ENCODE peak calls at places on chromosome 6, in five cellular contexts. T, V, P, U and Y are unnamed samples.

GRCh38 chr6:116389357-116389756 is 18.6 kb downstream of the DSE start:
- DNase-seq in V (no peak), P (no peak), U (no peak), T (no peak), Y (no peak)

GRCh38 chr6:72657798-72658197 is 35.9 kb downstream of the KCNQ5 start:
- DNase-seq in U (peak; percentile 47), T (no peak), P (no peak), V (no peak), Y (no peak)

GRCh38 chr6:133951881-133952814 is 876 bp upstream of the TBPL1 start:
- DNase-seq in V (peak; percentile 73), T (peak; percentile 66), U (peak; percentile 80), P (peak; percentile 61), Y (no peak)

GRCh38 chr6:170306324-170307079 is at the start of gene FAM120B:
- DNase-seq in T (peak; percentile 95), P (peak; percentile 95), V (peak; percentile 92), U (peak; percentile 93), Y (peak; percentile 85)

GRCh38 chr6:33785766-33786165 is 3.2 kb downstream of the LEMD2 start:
- DNase-seq in U (peak; percentile 50), T (no peak), V (no peak), P (no peak), Y (no peak)

GRCh38 chr6:130680118-130680517 is 147.1 kb upstream of the SMLR1 start:
- DNase-seq in U (peak; percentile 19), P (no peak), T (no peak), V (peak; percentile 82), Y (no peak)

GRCh38 chr6:134351615-134352474 is 33.9 kb upstream of the SGK1 start:
- DNase-seq in U (peak; percentile 33), V (no peak), P (no peak), T (no peak), Y (no peak)

GRCh38 chr6:100493206-100493888 is 28.6 kb upstream of the SIM1 start:
- DNase-seq in V (peak; percentile 63), P (no peak), U (no peak), T (no peak), Y (no peak)

GRCh38 chr6:92688328-92688727 is 731.0 kb downstream of the EPHA7 start:
- DNase-seq in U (no peak), T (no peak), P (no peak), V (no peak), Y (no peak)

GRCh38 chr6:127690092-127690491 is 113.1 kb downstream of the C6orf58 start:
- DNase-seq in T (no peak), U (peak; percentile 28), V (peak; percentile 18), P (no peak), Y (no peak)

GRCh38 chr6:145261758-145262157 is 473.6 kb downstream of the EPM2A start:
- DNase-seq in T (no peak), P (no peak), V (no peak), U (no peak), Y (no peak)

GRCh38 chr6:4313044-4313686 is 177.8 kb upstream of the ECI2 start:
- DNase-seq in P (no peak), V (peak; percentile 82), T (no peak), U (peak; percentile 92), Y (no peak)

GRCh38 chr6:15947436-15947835 is 181.4 kb upstream of the MYLIP start:
- DNase-seq in V (no peak), U (no peak), P (no peak), T (no peak), Y (no peak)

GRCh38 chr6:24558516-24558915 is 63.7 kb downstream of the ALDH5A1 start:
- DNase-seq in V (no peak), U (no peak), T (no peak), P (no peak), Y (no peak)

GRCh38 chr6:118787746-118788419 is 106.1 kb upstream of the ASF1A start:
- DNase-seq in T (no peak), U (no peak), P (no peak), V (no peak), Y (no peak)

GRCh38 chr6:155493694-155494143 is 38.1 kb upstream of the NOX3 start:
- DNase-seq in U (peak; percentile 100), V (peak; percentile 95), T (no peak), P (no peak), Y (peak; percentile 16)

GRCh38 chr6:130997061-130997753 is 65.8 kb downstream of the EPB41L2 start:
- DNase-seq in V (no peak), P (no peak), U (peak; percentile 56), T (no peak), Y (no peak)

GRCh38 chr6:151683381-151683780 is 124.1 kb upstream of the ESR1 start:
- DNase-seq in V (no peak), U (no peak), T (no peak), P (no peak), Y (no peak)

GRCh38 chr6:143514996-143515760 is 3.7 kb upstream of the FUCA2 start:
- DNase-seq in U (no peak), V (no peak), P (no peak), T (no peak), Y (no peak)

GRCh38 chr6:121443953-121444590 is 8.6 kb downstream of the GJA1 start:
- DNase-seq in V (no peak), U (no peak), P (no peak), T (no peak), Y (no peak)

GRCh38 chr6:153146413-153146812 is 15.3 kb upstream of the RGS17 start:
- DNase-seq in U (no peak), P (no peak), V (no peak), T (no peak), Y (no peak)

GRCh38 chr6:144394209-144394608 is 109.1 kb downstream of the UTRN start:
- DNase-seq in V (no peak), T (no peak), P (no peak), U (no peak), Y (no peak)

GRCh38 chr6:107822154-107823046 is 1.7 kb downstream of the SCML4 start:
- DNase-seq in U (no peak), P (no peak), T (no peak), V (no peak), Y (no peak)

GRCh38 chr6:143579703-143580102 is 68.2 kb upstream of the FUCA2 start:
- DNase-seq in T (no peak), P (no peak), V (peak; percentile 64), U (peak; percentile 95), Y (no peak)

GRCh38 chr6:142378138-142378875 is 76.5 kb downstream of the ADGRG6 start:
- DNase-seq in T (no peak), P (peak; percentile 15), U (peak; percentile 89), V (peak; percentile 29), Y (no peak)

GRCh38 chr6:15551798-15552197 is 111.0 kb downstream of the DTNBP1 start:
- DNase-seq in T (no peak), P (peak; percentile 68), V (no peak), U (peak; percentile 13), Y (no peak)

GRCh38 chr6:52161689-52162438 is 24.3 kb upstream of the IL17A start:
- DNase-seq in V (no peak), P (no peak), U (no peak), T (no peak), Y (no peak)

GRCh38 chr6:69945192-69945591 is 78.8 kb downstream of the COL19A1 start:
- DNase-seq in V (no peak), T (no peak), P (no peak), U (no peak), Y (no peak)

GRCh38 chr6:22153384-22154158 is 143.3 kb downstream of the PRL start:
- DNase-seq in T (no peak), P (no peak), U (peak; percentile 27), V (no peak), Y (no peak)

GRCh38 chr6:16821834-16822264 is 60.6 kb upstream of the ATXN1 start:
- DNase-seq in T (no peak), U (no peak), V (no peak), P (no peak), Y (no peak)

GRCh38 chr6:4896401-4896800 is 107.4 kb downstream of the RPP40 start:
- DNase-seq in P (no peak), V (no peak), T (no peak), U (no peak), Y (no peak)

GRCh38 chr6:8930009-8930408 is 494.7 kb upstream of the SLC35B3 start:
- DNase-seq in U (no peak), V (no peak), T (no peak), P (no peak), Y (no peak)

GRCh38 chr6:90982051-90982450 is 395.2 kb upstream of the MAP3K7 start:
- DNase-seq in U (no peak), V (no peak), P (no peak), T (no peak), Y (no peak)
- TF ChIP-seq CTCF in U (no peak), V (no peak), P (no peak), T (no peak), Y (no peak)

DNA sequence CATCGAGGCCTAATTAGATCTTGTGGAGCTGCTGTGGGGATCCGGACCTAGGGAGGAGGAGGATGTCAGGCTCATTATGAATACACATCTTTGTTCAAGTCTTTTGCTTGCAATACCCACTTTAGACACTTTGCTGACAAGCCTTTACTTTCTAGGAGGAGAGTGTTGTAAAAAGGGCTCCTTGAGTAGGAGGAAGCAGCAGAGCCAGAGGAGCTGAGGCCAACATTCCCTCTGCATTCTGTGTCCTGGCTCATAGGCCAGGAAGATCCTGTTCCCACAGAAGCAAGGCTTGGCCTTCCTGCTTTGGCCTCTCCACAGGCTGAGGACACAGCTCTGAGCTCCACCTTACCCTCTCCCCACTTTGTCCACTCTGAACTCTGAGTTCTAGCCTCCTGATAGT is 67.1 kb downstream of the TPD52L1 start:
- DNase-seq in U (peak; percentile 44), V (no peak), T (no peak), P (peak; percentile 9), Y (no peak)
- TF ChIP-seq CTCF in U (no peak), V (no peak), T (no peak), P (no peak), Y (no peak)

GRCh38 chr6:157614026-157614484 is 209.0 kb upstream of the SNX9 start:
- DNase-seq in T (no peak), P (no peak), V (no peak), U (peak; percentile 41), Y (no peak)
- TF ChIP-seq CTCF in T (no peak), P (no peak), V (no peak), U (peak; percentile 20), Y (no peak)

GRCh38 chr6:159578629-159579028 is 114.4 kb downstream of the SOD2 start:
- DNase-seq in T (no peak), V (peak; percentile 35), P (no peak), U (no peak), Y (no peak)
- TF ChIP-seq CTCF in T (no peak), V (no peak), P (no peak), U (no peak), Y (no peak)